ENCODE peak calls at places on chromosomes 6 and 20, in seven cellular contexts. One of them, this sample, is unnamed.
A peak's percentile ranks its signal among the peaks of the same experiment; 100 is the strongest.

GRCh38 chr6:137493218-137494038 is 766 bp downstream of the OLIG3 start:
- DNase-seq in H9: peak; percentile 76
- DNase-seq in H1: no peak
- DNase-seq in neuronal stem cell: peak; percentile 51
- DNase-seq in trophoblast cell: no peak
- DNase-seq in IMR-90: no peak
- DNase-seq in mesenchymal stem cell: no peak
- DNase-seq in this sample: peak; percentile 57

GRCh38 chr20:49397525-49397924 is 84.9 kb downstream of the KCNB1 start:
- DNase-seq in H9: no peak
- DNase-seq in H1: no peak
- DNase-seq in neuronal stem cell: no peak
- DNase-seq in trophoblast cell: peak; percentile 26
- DNase-seq in IMR-90: peak; percentile 25
- DNase-seq in mesenchymal stem cell: peak; percentile 45
- DNase-seq in this sample: no peak

GRCh38 chr20:7272512-7272911 is 505.0 kb downstream of the BMP2 start:
- DNase-seq in H9: no peak
- DNase-seq in H1: no peak
- DNase-seq in neuronal stem cell: no peak
- DNase-seq in trophoblast cell: no peak
- DNase-seq in IMR-90: no peak
- DNase-seq in mesenchymal stem cell: no peak
- DNase-seq in this sample: peak; percentile 58

GRCh38 chr6:12748815-12749521 is 32.4 kb downstream of the PHACTR1 start:
- DNase-seq in H9: peak; percentile 83
- DNase-seq in H1: peak; percentile 57
- DNase-seq in neuronal stem cell: peak; percentile 49
- DNase-seq in trophoblast cell: no peak
- DNase-seq in IMR-90: no peak
- DNase-seq in mesenchymal stem cell: no peak
- DNase-seq in this sample: no peak

GRCh38 chr20:62978559-62978938 is 26.0 kb downstream of the SLC17A9 start:
- DNase-seq in H9: no peak
- DNase-seq in H1: no peak
- DNase-seq in neuronal stem cell: no peak
- DNase-seq in trophoblast cell: no peak
- DNase-seq in IMR-90: no peak
- DNase-seq in mesenchymal stem cell: no peak
- DNase-seq in this sample: no peak

GRCh38 chr6:52661551-52661950 is 9.4 kb upstream of the TMEM14A start:
- DNase-seq in H9: no peak
- DNase-seq in H1: no peak
- DNase-seq in neuronal stem cell: no peak
- DNase-seq in trophoblast cell: no peak
- DNase-seq in IMR-90: no peak
- DNase-seq in mesenchymal stem cell: no peak
- DNase-seq in this sample: no peak

GRCh38 chr6:108650781-108651180 is 90.1 kb downstream of the FOXO3 start:
- DNase-seq in H9: no peak
- DNase-seq in H1: no peak
- DNase-seq in neuronal stem cell: no peak
- DNase-seq in trophoblast cell: peak; percentile 68
- DNase-seq in IMR-90: peak; percentile 62
- DNase-seq in mesenchymal stem cell: peak; percentile 73
- DNase-seq in this sample: no peak

GRCh38 chr6:162478191-162478642 is 249.3 kb downstream of the PRKN start:
- DNase-seq in H9: no peak
- DNase-seq in H1: no peak
- DNase-seq in neuronal stem cell: no peak
- DNase-seq in trophoblast cell: no peak
- DNase-seq in IMR-90: no peak
- DNase-seq in mesenchymal stem cell: no peak
- DNase-seq in this sample: no peak

GRCh38 chr6:41901882-41902519 is 6.8 kb upstream of the USP49 start:
- DNase-seq in H9: peak; percentile 47
- DNase-seq in H1: no peak
- DNase-seq in neuronal stem cell: no peak
- DNase-seq in trophoblast cell: peak; percentile 20
- DNase-seq in IMR-90: peak; percentile 16
- DNase-seq in mesenchymal stem cell: peak; percentile 18
- DNase-seq in this sample: peak; percentile 66

GRCh38 chr6:16511048-16511660 is 250.1 kb downstream of the ATXN1 start:
- DNase-seq in H9: no peak
- DNase-seq in H1: no peak
- DNase-seq in neuronal stem cell: no peak
- DNase-seq in trophoblast cell: peak; percentile 55
- DNase-seq in IMR-90: peak; percentile 48
- DNase-seq in mesenchymal stem cell: peak; percentile 49
- DNase-seq in this sample: peak; percentile 36

GRCh38 chr6:158560787-158561246 is 926 bp downstream of the TMEM181 start:
- DNase-seq in H9: no peak
- DNase-seq in H1: no peak
- DNase-seq in neuronal stem cell: no peak
- DNase-seq in trophoblast cell: peak; percentile 41
- DNase-seq in IMR-90: no peak
- DNase-seq in mesenchymal stem cell: peak; percentile 50
- DNase-seq in this sample: no peak

GRCh38 chr20:38855356-38855755 is 49.9 kb downstream of the PPP1R16B start:
- DNase-seq in H9: no peak
- DNase-seq in H1: no peak
- DNase-seq in neuronal stem cell: no peak
- DNase-seq in trophoblast cell: no peak
- DNase-seq in IMR-90: peak; percentile 35
- DNase-seq in mesenchymal stem cell: no peak
- DNase-seq in this sample: no peak

GRCh38 chr6:162123797-162124196 is 603.8 kb downstream of the PRKN start:
- DNase-seq in H9: no peak
- DNase-seq in H1: no peak
- DNase-seq in neuronal stem cell: no peak
- DNase-seq in trophoblast cell: no peak
- DNase-seq in IMR-90: no peak
- DNase-seq in mesenchymal stem cell: no peak
- DNase-seq in this sample: peak; percentile 67

GRCh38 chr20:44765647-44766367 is 20.1 kb downstream of the KCNK15 start:
- DNase-seq in H9: no peak
- DNase-seq in H1: no peak
- DNase-seq in neuronal stem cell: no peak
- DNase-seq in trophoblast cell: no peak
- DNase-seq in IMR-90: no peak
- DNase-seq in mesenchymal stem cell: no peak
- DNase-seq in this sample: no peak

GRCh38 chr6:166415306-166415705 is 32.6 kb upstream of the MPC1 start:
- DNase-seq in H9: no peak
- DNase-seq in H1: no peak
- DNase-seq in neuronal stem cell: no peak
- DNase-seq in trophoblast cell: no peak
- DNase-seq in IMR-90: no peak
- DNase-seq in mesenchymal stem cell: no peak
- DNase-seq in this sample: no peak

GRCh38 chr6:40585661-40586269 is 1.4 kb downstream of the LRFN2 start:
- DNase-seq in H9: peak; percentile 73
- DNase-seq in H1: no peak
- DNase-seq in neuronal stem cell: peak; percentile 49
- DNase-seq in trophoblast cell: no peak
- DNase-seq in IMR-90: no peak
- DNase-seq in mesenchymal stem cell: peak; percentile 9
- DNase-seq in this sample: peak; percentile 92

GRCh38 chr20:36126836-36127529 is 27.6 kb upstream of the EPB41L1 start:
- DNase-seq in H9: no peak
- DNase-seq in H1: no peak
- DNase-seq in neuronal stem cell: peak; percentile 59
- DNase-seq in trophoblast cell: no peak
- DNase-seq in IMR-90: no peak
- DNase-seq in mesenchymal stem cell: no peak
- DNase-seq in this sample: peak; percentile 79

GRCh38 chr20:59032713-59033059 is 551 bp upstream of the ATP5F1E start:
- DNase-seq in H9: no peak
- DNase-seq in H1: no peak
- DNase-seq in neuronal stem cell: no peak
- DNase-seq in trophoblast cell: peak; percentile 63
- DNase-seq in IMR-90: peak; percentile 27
- DNase-seq in mesenchymal stem cell: peak; percentile 72
- DNase-seq in this sample: peak; percentile 83

GRCh38 chr20:23266530-23267398 is 83.8 kb upstream of the NXT1 start:
- DNase-seq in H9: no peak
- DNase-seq in H1: no peak
- DNase-seq in neuronal stem cell: no peak
- DNase-seq in trophoblast cell: no peak
- DNase-seq in IMR-90: no peak
- DNase-seq in mesenchymal stem cell: no peak
- DNase-seq in this sample: peak; percentile 92

GRCh38 chr6:16004934-16005673 is 123.8 kb upstream of the MYLIP start:
- DNase-seq in H9: no peak
- DNase-seq in H1: no peak
- DNase-seq in neuronal stem cell: no peak
- DNase-seq in trophoblast cell: peak; percentile 10
- DNase-seq in IMR-90: no peak
- DNase-seq in mesenchymal stem cell: no peak
- DNase-seq in this sample: peak; percentile 29

GRCh38 chr20:4787069-4787468 is 65.4 kb downstream of the PRND start:
- DNase-seq in H9: no peak
- DNase-seq in H1: no peak
- DNase-seq in neuronal stem cell: no peak
- DNase-seq in trophoblast cell: peak; percentile 30
- DNase-seq in IMR-90: peak; percentile 47
- DNase-seq in mesenchymal stem cell: no peak
- DNase-seq in this sample: no peak

GRCh38 chr6:149454405-149454848 is 30.4 kb downstream of the ZC3H12D start:
- DNase-seq in H9: no peak
- DNase-seq in H1: no peak
- DNase-seq in neuronal stem cell: no peak
- DNase-seq in trophoblast cell: no peak
- DNase-seq in IMR-90: peak; percentile 84
- DNase-seq in mesenchymal stem cell: peak; percentile 69
- DNase-seq in this sample: no peak

GRCh38 chr6:5366941-5367340 is 105.6 kb downstream of the FARS2 start:
- DNase-seq in H9: no peak
- DNase-seq in H1: no peak
- DNase-seq in neuronal stem cell: no peak
- DNase-seq in trophoblast cell: no peak
- DNase-seq in IMR-90: no peak
- DNase-seq in mesenchymal stem cell: no peak
- DNase-seq in this sample: no peak

GRCh38 chr6:5373430-5373829 is 112.1 kb downstream of the FARS2 start:
- DNase-seq in H9: no peak
- DNase-seq in H1: no peak
- DNase-seq in neuronal stem cell: no peak
- DNase-seq in trophoblast cell: no peak
- DNase-seq in IMR-90: no peak
- DNase-seq in mesenchymal stem cell: no peak
- DNase-seq in this sample: no peak

GRCh38 chr6:5365430-5366195 is 104.3 kb downstream of the FARS2 start:
- DNase-seq in H9: no peak
- DNase-seq in H1: no peak
- DNase-seq in neuronal stem cell: no peak
- DNase-seq in trophoblast cell: no peak
- DNase-seq in IMR-90: no peak
- DNase-seq in mesenchymal stem cell: no peak
- DNase-seq in this sample: no peak

DNA sequence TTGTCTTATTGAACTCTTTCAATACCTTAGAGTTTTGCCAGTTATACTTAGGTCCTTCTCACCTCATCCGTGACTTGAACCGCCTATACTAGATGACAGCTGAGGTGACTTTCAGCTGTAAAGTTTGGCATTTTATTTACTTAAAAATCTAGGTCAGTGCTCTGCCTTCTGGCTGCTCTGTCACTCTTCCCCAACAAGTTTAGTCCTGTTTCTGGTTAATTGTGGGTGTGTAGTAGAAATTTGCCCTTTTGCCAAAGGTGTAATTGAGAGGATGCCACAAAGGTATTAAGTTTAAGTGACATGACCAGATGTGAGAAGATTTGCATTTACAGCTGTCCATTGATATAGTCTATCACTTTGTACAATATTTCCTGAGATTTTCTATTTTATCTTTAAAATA is 106.2 kb downstream of the FARS2 start:
- DNase-seq in H9: no peak
- DNase-seq in H1: no peak
- DNase-seq in neuronal stem cell: no peak
- DNase-seq in trophoblast cell: no peak
- DNase-seq in IMR-90: no peak
- DNase-seq in mesenchymal stem cell: no peak
- DNase-seq in this sample: no peak
- H3K27ac ChIP-seq in H9: no peak overlapping the region
- H3K27ac ChIP-seq in H1: no peak overlapping the region
- H3K27ac ChIP-seq in neuronal stem cell: no peak overlapping the region
- H3K27ac ChIP-seq in trophoblast cell: no peak overlapping the region
- H3K27ac ChIP-seq in IMR-90: no peak overlapping the region
- H3K27ac ChIP-seq in mesenchymal stem cell: no peak overlapping the region
- H3K27ac ChIP-seq in this sample: no peak overlapping the region

GRCh38 chr6:11111769-11112437 is 378 bp upstream of the ERVFRD-1 start:
- DNase-seq in H9: no peak
- DNase-seq in H1: no peak
- DNase-seq in neuronal stem cell: no peak
- DNase-seq in trophoblast cell: peak; percentile 86
- DNase-seq in IMR-90: no peak
- DNase-seq in mesenchymal stem cell: no peak
- DNase-seq in this sample: peak; percentile 57

GRCh38 chr6:11110921-11111768 is at the start of gene ERVFRD-1:
- DNase-seq in H9: no peak
- DNase-seq in H1: no peak
- DNase-seq in neuronal stem cell: no peak
- DNase-seq in trophoblast cell: peak; percentile 85
- DNase-seq in IMR-90: no peak
- DNase-seq in mesenchymal stem cell: no peak
- DNase-seq in this sample: no peak

GRCh38 chr6:11113038-11113437 is 1.5 kb upstream of the ERVFRD-1 start:
- DNase-seq in H9: no peak
- DNase-seq in H1: no peak
- DNase-seq in neuronal stem cell: no peak
- DNase-seq in trophoblast cell: no peak
- DNase-seq in IMR-90: no peak
- DNase-seq in mesenchymal stem cell: no peak
- DNase-seq in this sample: no peak
- H3K18ac ChIP-seq in H9: no peak overlapping the region
- H3K18ac ChIP-seq in H1: no peak overlapping the region
- H3K18ac ChIP-seq in neuronal stem cell: no peak overlapping the region
- H3K18ac ChIP-seq in trophoblast cell: no peak overlapping the region
- H3K18ac ChIP-seq in IMR-90: no peak overlapping the region
- H3K18ac ChIP-seq in mesenchymal stem cell: no peak overlapping the region
- H3K18ac ChIP-seq in this sample: no peak overlapping the region

GRCh38 chr6:87420360-87420759 is 12.6 kb downstream of the CFAP206 start:
- DNase-seq in H9: no peak
- DNase-seq in H1: no peak
- DNase-seq in neuronal stem cell: no peak
- DNase-seq in trophoblast cell: no peak
- DNase-seq in IMR-90: no peak
- DNase-seq in mesenchymal stem cell: no peak
- DNase-seq in this sample: no peak

GRCh38 chr6:87421576-87421975 is 13.8 kb downstream of the CFAP206 start:
- DNase-seq in H9: no peak
- DNase-seq in H1: no peak
- DNase-seq in neuronal stem cell: no peak
- DNase-seq in trophoblast cell: peak; percentile 99
- DNase-seq in IMR-90: no peak
- DNase-seq in mesenchymal stem cell: no peak
- DNase-seq in this sample: peak; percentile 14

GRCh38 chr6:87419266-87419665 is 11.5 kb downstream of the CFAP206 start:
- DNase-seq in H9: no peak
- DNase-seq in H1: no peak
- DNase-seq in neuronal stem cell: no peak
- DNase-seq in trophoblast cell: no peak
- DNase-seq in IMR-90: no peak
- DNase-seq in mesenchymal stem cell: no peak
- DNase-seq in this sample: no peak
- H3K27ac ChIP-seq in H9: no peak overlapping the region
- H3K27ac ChIP-seq in H1: no peak overlapping the region
- H3K27ac ChIP-seq in neuronal stem cell: no peak overlapping the region
- H3K27ac ChIP-seq in trophoblast cell: no peak overlapping the region
- H3K27ac ChIP-seq in IMR-90: no peak overlapping the region
- H3K27ac ChIP-seq in mesenchymal stem cell: no peak overlapping the region
- H3K27ac ChIP-seq in this sample: no peak overlapping the region

GRCh38 chr20:1987826-1988225 is 6.0 kb downstream of the PDYN start:
- DNase-seq in H9: no peak
- DNase-seq in H1: no peak
- DNase-seq in neuronal stem cell: no peak
- DNase-seq in trophoblast cell: no peak
- DNase-seq in IMR-90: no peak
- DNase-seq in mesenchymal stem cell: no peak
- DNase-seq in this sample: no peak
- H3K18ac ChIP-seq in H9: no peak overlapping the region
- H3K18ac ChIP-seq in H1: no peak overlapping the region
- H3K18ac ChIP-seq in neuronal stem cell: peak overlapping the region; percentile 30
- H3K18ac ChIP-seq in trophoblast cell: no peak overlapping the region
- H3K18ac ChIP-seq in IMR-90: no peak overlapping the region
- H3K18ac ChIP-seq in mesenchymal stem cell: no peak overlapping the region
- H3K18ac ChIP-seq in this sample: no peak overlapping the region

This sample was measured in mesendoderm.